ENCODE peak calls at places on chromosomes 4 and X, in nine cellular contexts. C is SK-N-SH, F is testis, R is body of pancreas, O is Caco-2, A is left ventricle myocardium inferior, K is DND-41, D is GM23248, P is fibroblast of lung. L is an unnamed sample. For H3K27me3, H3K9me3 and H3K4me1, the result is how much of the 10 kb centered on the place peaks cover.

GRCh38 chrX:130916636-130917422 is 13.8 kb upstream of the ENOX2 start:
- DNase-seq in P (peak), R (peak), C (peak), D (peak), F (peak), K (peak), A (peak), O (peak), L (peak)

GRCh38 chr4:41746440-41747229 is 1.9 kb downstream of the PHOX2B start:
- DNase-seq in D (no peak), R (no peak), C (peak), A (no peak), K (no peak), F (no peak), P (no peak), O (no peak), L (no peak)

GRCh38 chr4:128357286-128357685 is 69.7 kb upstream of the PGRMC2 start:
- DNase-seq in C (no peak), K (no peak), F (no peak), P (no peak), R (no peak), O (no peak), D (peak), A (no peak), L (no peak)

GRCh38 chr4:38983756-38984647 is 48.2 kb downstream of the TMEM156 start:
- DNase-seq in K (no peak), R (no peak), F (no peak), O (no peak), A (no peak), D (peak), C (peak), P (peak), L (no peak)

GRCh38 chr4:7774301-7775019 is 165.2 kb downstream of the AFAP1 start:
- DNase-seq in P (no peak), C (no peak), K (no peak), A (no peak), O (no peak), F (no peak), R (no peak), D (no peak), L (no peak)

GRCh38 chr4:48706741-48707140 is 73.3 kb downstream of the FRYL start:
- DNase-seq in O (no peak), D (peak), R (no peak), C (no peak), K (no peak), P (no peak), F (no peak), A (no peak), L (no peak)

GRCh38 chrX:23598561-23598960 is 68.7 kb upstream of the PRDX4 start:
- DNase-seq in D (no peak), R (no peak), F (no peak), A (no peak), K (no peak), P (no peak), C (no peak), O (no peak), L (no peak)

GRCh38 chr4:155207534-155208257 is 740 bp upstream of the NPY2R start:
- DNase-seq in O (no peak), A (no peak), P (no peak), K (no peak), F (peak), R (peak), C (peak), D (no peak), L (peak)

DNA sequence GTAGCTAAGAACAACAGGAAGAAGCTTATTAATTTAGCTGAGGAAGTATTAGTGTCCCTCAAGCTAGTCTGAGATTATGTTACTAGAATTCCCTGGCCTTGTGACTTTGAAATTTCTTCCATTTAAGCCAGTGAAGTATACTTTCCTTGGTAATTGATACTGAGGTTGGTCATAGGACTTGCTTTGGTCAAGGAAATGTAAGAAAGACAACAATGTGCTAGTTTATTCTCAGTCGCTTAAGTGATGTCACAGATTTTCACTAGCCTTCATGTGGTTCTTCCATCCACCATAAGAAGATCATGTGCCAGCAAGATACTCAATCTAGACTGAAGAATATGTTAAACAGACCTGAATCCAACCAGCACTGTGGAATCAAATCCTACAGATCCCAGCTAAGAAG is 1140.1 kb downstream of the TECRL start:
- DNase-seq in R (no peak), O (no peak), A (no peak), K (no peak), D (no peak), F (no peak), C (no peak), P (no peak), L (no peak)
- H3K27me3 ChIP-seq in R (under half), O (under half), A (under half), K (under half), D (under half), F (under half), C (under half), P (under half), L (under half)

GRCh38 chrX:149374751-149375150 is 130.4 kb downstream of the IDS start:
- DNase-seq in P (no peak), R (no peak), O (no peak), A (no peak), D (no peak), K (no peak), F (no peak), C (no peak), L (no peak)
- H3K9me3 ChIP-seq in P (under half), R (under half), O (under half), A (under half), D (under half), K (under half), F (under half), C (under half), L (under half)

GRCh38 chr4:3304831-3305609 is 12.2 kb downstream of the RGS12 start:
- DNase-seq in R (no peak), C (peak), F (peak), D (peak), P (peak), O (no peak), K (no peak), A (no peak), L (no peak)
- H3K4me1 ChIP-seq in R (under half), C (under half), F (under half), D (under half), P (under half), O (under half), K (under half), A (half or more), L (under half)

GRCh38 chr4:123846627-123847026 is 450.0 kb downstream of the SPRY1 start:
- DNase-seq in D (no peak), A (no peak), K (no peak), O (no peak), P (peak), C (no peak), F (no peak), R (no peak), L (no peak)
- H3K27me3 ChIP-seq in D (under half), A (under half), K (under half), O (under half), P (under half), C (under half), F (under half), R (under half), L (under half)

GRCh38 chrX:136204571-136204970 is 46.6 kb downstream of the MAP7D3 start:
- DNase-seq in K (no peak), A (no peak), D (peak), R (no peak), P (peak), C (no peak), O (no peak), F (no peak), L (no peak)
- H3K9me3 ChIP-seq in K (under half), A (under half), D (under half), R (under half), P (under half), C (under half), O (under half), F (under half), L (under half)

GRCh38 chr4:10688022-10688421 is 3.5 kb upstream of the CLNK start:
- DNase-seq in C (no peak), D (no peak), A (no peak), K (no peak), O (no peak), P (no peak), F (no peak), R (no peak), L (no peak)

GRCh38 chr4:10687526-10687925 is 3.0 kb upstream of the CLNK start:
- DNase-seq in P (no peak), C (no peak), D (no peak), R (no peak), F (no peak), A (no peak), O (no peak), K (no peak), L (peak)

GRCh38 chr4:10677796-10678497 is 6.6 kb downstream of the CLNK start:
- DNase-seq in C (no peak), O (no peak), P (no peak), F (no peak), D (no peak), R (no peak), A (no peak), K (no peak), L (no peak)

GRCh38 chr4:10684631-10685030 is at the start of gene CLNK:
- DNase-seq in R (no peak), P (no peak), O (no peak), D (no peak), A (no peak), C (no peak), F (no peak), K (no peak), L (no peak)

GRCh38 chr4:10682397-10682796 is 2.2 kb downstream of the CLNK start:
- DNase-seq in D (no peak), C (no peak), R (no peak), F (no peak), O (no peak), K (no peak), A (no peak), P (no peak), L (no peak)
- H3K4me1 ChIP-seq in D (under half), C (under half), R (under half), F (under half), O (under half), K (under half), A (under half), P (under half), L (under half)

GRCh38 chr4:190017357-190018200 is 9.5 kb downstream of the FRG2 start:
- DNase-seq in C (peak), O (no peak), D (peak), K (no peak), F (no peak), A (no peak), P (peak), R (no peak), L (no peak)
- H3K27me3 ChIP-seq in C (under half), O (under half), D (half or more), K (under half), F (under half), A (half or more), P (under half), R (under half), L (half or more)

GRCh38 chr4:1401409-1402020 is 4.7 kb downstream of the NKX1-1 start:
- DNase-seq in P (no peak), O (no peak), R (no peak), A (peak), D (no peak), K (no peak), C (peak), F (no peak), L (no peak)
- H3K9me3 ChIP-seq in P (under half), O (under half), R (under half), A (under half), D (under half), K (under half), C (under half), F (under half), L (under half)

GRCh38 chr4:73603854-73604584 is 16.2 kb downstream of the RASSF6 start:
- DNase-seq in P (no peak), O (no peak), F (no peak), D (no peak), C (no peak), K (no peak), A (no peak), R (peak), L (no peak)

GRCh38 chr4:73608677-73609594 is 11.3 kb downstream of the RASSF6 start:
- DNase-seq in O (no peak), F (no peak), R (peak), K (no peak), C (no peak), P (peak), A (no peak), D (peak), L (no peak)

GRCh38 chr4:73609688-73610087 is 10.5 kb downstream of the RASSF6 start:
- DNase-seq in D (no peak), R (no peak), C (no peak), P (peak), F (no peak), K (no peak), O (no peak), A (no peak), L (no peak)

GRCh38 chr4:73607375-73608026 is 12.7 kb downstream of the RASSF6 start:
- DNase-seq in D (no peak), C (no peak), R (no peak), P (no peak), F (no peak), O (no peak), A (no peak), K (peak), L (no peak)

GRCh38 chr4:73606465-73606974 is 13.7 kb downstream of the RASSF6 start:
- DNase-seq in A (no peak), P (no peak), O (no peak), R (peak), C (no peak), F (no peak), D (no peak), K (peak), L (no peak)
- H3K4me1 ChIP-seq in A (under half), P (under half), O (under half), R (half or more), C (under half), F (under half), D (under half), K (half or more), L (under half)

L was measured in iPS DF 6.9.